ENCODE peak calls at places on chromosomes 2 and 18, in ten cellular contexts. N is naive thymus-derived CD4-positive, alpha-beta T cell; J is ELF-1; S is coronary artery; C is left ventricle myocardium superior; U is nephron progenitor cell; B is stomach; K is fibroblast of the aortic adventitia; V is GF-D8; W is progenitor cell of endocrine pancreas. R is an unnamed sample.
A peak's percentile ranks its signal among the peaks of the same experiment; 100 is the strongest.

GRCh38 chr2:172404824-172405223 is 22.6 kb upstream of the ITGA6 start:
- DNase-seq in N (no peak), J (no peak), S (no peak), C (no peak), U (no peak), B (no peak), K (peak; percentile 95), V (no peak), W (no peak), R (no peak)

GRCh38 chr2:145488571-145488970 is 968.7 kb upstream of the ZEB2 start:
- DNase-seq in N (no peak), J (no peak), S (no peak), C (no peak), U (no peak), B (no peak), K (no peak), V (no peak), W (no peak), R (no peak)

GRCh38 chr2:70907130-70907756 is 28.5 kb upstream of the ATP6V1B1 start:
- DNase-seq in N (no peak), J (peak; percentile 44), S (peak; percentile 67), C (no peak), U (peak; percentile 53), B (peak; percentile 24), K (no peak), V (no peak), W (no peak), R (no peak)

GRCh38 chr2:206480161-206480560 is 36.8 kb downstream of the ADAM23 start:
- DNase-seq in N (no peak), J (no peak), S (no peak), C (no peak), U (peak; percentile 15), B (no peak), K (peak; percentile 12), V (no peak), W (no peak), R (no peak)

GRCh38 chr2:135043345-135043744 is 3.9 kb downstream of the MAP3K19 start:
- DNase-seq in N (no peak), J (no peak), S (no peak), C (no peak), U (peak; percentile 15), B (no peak), K (no peak), V (no peak), W (no peak), R (no peak)

GRCh38 chr2:6826081-6826913 is 39.4 kb downstream of the CMPK2 start:
- DNase-seq in N (no peak), J (peak; percentile 56), S (no peak), C (no peak), U (no peak), B (peak; percentile 38), K (peak; percentile 68), V (peak; percentile 63), W (no peak), R (no peak)

GRCh38 chr2:47026738-47027531 is 111.3 kb upstream of the MCFD2 start:
- DNase-seq in N (no peak), J (no peak), S (no peak), C (peak; percentile 63), U (no peak), B (no peak), K (no peak), V (no peak), W (no peak), R (no peak)

GRCh38 chr2:15510552-15510951 is 50.6 kb downstream of the NBAS start:
- DNase-seq in N (no peak), J (no peak), S (no peak), C (no peak), U (no peak), B (no peak), K (no peak), V (no peak), W (no peak), R (no peak)

GRCh38 chr2:96083064-96083889 is 33.1 kb downstream of the ADRA2B start:
- DNase-seq in N (no peak), J (no peak), S (no peak), C (peak; percentile 73), U (no peak), B (no peak), K (no peak), V (no peak), W (no peak), R (no peak)

GRCh38 chr2:75608684-75609333 is 37.8 kb upstream of the MRPL19 start:
- DNase-seq in N (peak; percentile 43), J (peak; percentile 95), S (no peak), C (peak; percentile 70), U (peak; percentile 75), B (peak; percentile 64), K (peak; percentile 54), V (no peak), W (peak; percentile 71), R (peak; percentile 61)

GRCh38 chr18:3256693-3257626 is 5.0 kb upstream of the MYL12B start:
- DNase-seq in N (no peak), J (no peak), S (no peak), C (no peak), U (no peak), B (peak; percentile 49), K (peak; percentile 60), V (no peak), W (no peak), R (no peak)

GRCh38 chr2:228841475-228841874 is 429.6 kb downstream of the PID1 start:
- DNase-seq in N (no peak), J (no peak), S (no peak), C (no peak), U (no peak), B (no peak), K (peak; percentile 21), V (no peak), W (no peak), R (no peak)

GRCh38 chr2:107025869-107026380 is 140.0 kb upstream of the ST6GAL2 start:
- DNase-seq in N (no peak), J (no peak), S (no peak), C (no peak), U (no peak), B (no peak), K (no peak), V (no peak), W (no peak), R (no peak)

GRCh38 chr18:54852780-54853675 is 24.8 kb downstream of the RAB27B start:
- DNase-seq in N (no peak), J (no peak), S (no peak), C (no peak), U (no peak), B (no peak), K (no peak), V (peak; percentile 96), W (no peak), R (no peak)

R was measured in D721Med.